ENCODE peak calls at places on chromosome 3, in nine cellular contexts. V is caudate nucleus; A is psoas muscle; B is KBM-7; P is skeletal muscle cell; K is left kidney; R is stimulated activated CD8-positive, alpha-beta memory T cell treated with anti-CD3 and anti-CD28 coated beads, Interleukin-4, amount 100 ng/mL, for 1 hour; Z is C1 segment of cervical spinal cord; W is T-cell. H is an unnamed sample.

GRCh38 chr3:53046171-53047170 is 598 bp upstream of the SFMBT1 start:
- DNase-seq in V (peak), A (peak), B (no peak), P (no peak), K (peak), R (peak), Z (peak), W (peak), H (peak)

GRCh38 chr3:109195812-109196211 is 59.3 kb downstream of the C3orf85 start:
- DNase-seq in V (no peak), A (no peak), B (no peak), P (no peak), K (no peak), R (no peak), Z (no peak), W (no peak), H (no peak)

GRCh38 chr3:175059788-175060187 is 200.7 kb downstream of the NAALADL2 start:
- DNase-seq in V (no peak), A (no peak), B (no peak), P (no peak), K (no peak), R (no peak), Z (no peak), W (no peak), H (no peak)

GRCh38 chr3:133487920-133488540 is 85.5 kb upstream of the CDV3 start:
- DNase-seq in V (no peak), A (no peak), B (peak), P (no peak), K (no peak), R (peak), Z (no peak), W (peak), H (no peak)

GRCh38 chr3:69784854-69785523 is 45.7 kb downstream of the MITF start:
- DNase-seq in V (no peak), A (peak), B (no peak), P (peak), K (peak), R (no peak), Z (no peak), W (no peak), H (no peak)

GRCh38 chr3:195224156-195224979 is 46.6 kb downstream of the XXYLT1 start:
- DNase-seq in V (no peak), A (no peak), B (no peak), P (no peak), K (no peak), R (no peak), Z (no peak), W (no peak), H (no peak)

GRCh38 chr3:69385033-69385722 is 710 bp downstream of the FRMD4B start:
- DNase-seq in V (peak), A (no peak), B (peak), P (no peak), K (peak), R (no peak), Z (no peak), W (no peak), H (no peak)

GRCh38 chr3:126730376-126730775 is 26.3 kb downstream of the CHCHD6 start:
- DNase-seq in V (no peak), A (no peak), B (no peak), P (no peak), K (no peak), R (no peak), Z (no peak), W (no peak), H (no peak)

GRCh38 chr3:143885803-143886427 is 37.6 kb upstream of the SLC9A9 start:
- DNase-seq in V (no peak), A (no peak), B (peak), P (no peak), K (peak), R (no peak), Z (no peak), W (peak), H (no peak)

GRCh38 chr3:100210777-100211145 is 50.0 kb upstream of the TBC1D23 start:
- DNase-seq in V (no peak), A (no peak), B (peak), P (peak), K (peak), R (no peak), Z (no peak), W (no peak), H (no peak)

GRCh38 chr3:66824450-66824849 is 173.7 kb upstream of the KBTBD8 start:
- DNase-seq in V (no peak), A (no peak), B (no peak), P (no peak), K (peak), R (no peak), Z (no peak), W (no peak), H (no peak)

GRCh38 chr3:148087601-148088371 is 609.9 kb upstream of the AGTR1 start:
- DNase-seq in V (no peak), A (no peak), B (no peak), P (no peak), K (no peak), R (no peak), Z (no peak), W (no peak), H (no peak)